ENCODE peak calls at places on chromosomes 7 and 10, in six cellular contexts. J is endothelial cell, Y is ELR, T is heart right ventricle, P is NCI-H1436, F is H54. C is an unnamed sample.

GRCh38 chr10:98632456-98633150 is 185.9 kb upstream of the HPS1 start:
- DNase-seq in J (no peak), Y (no peak), T (no peak), P (no peak), F (no peak), C (no peak)

GRCh38 chr10:58573144-58573543 is 60.5 kb downstream of the BICC1 start:
- DNase-seq in J (no peak), Y (no peak), T (no peak), P (no peak), F (no peak), C (no peak)

GRCh38 chr10:90777614-90778013 is 80.2 kb downstream of the HTR7 start:
- DNase-seq in J (peak), Y (no peak), T (no peak), P (no peak), F (no peak), C (no peak)

GRCh38 chr10:73226663-73227062 is 20.4 kb downstream of the DNAJC9 start:
- DNase-seq in J (no peak), Y (no peak), T (no peak), P (no peak), F (no peak), C (no peak)

GRCh38 chr10:122018951-122019413 is 30.0 kb downstream of the TACC2 start:
- DNase-seq in J (no peak), Y (no peak), T (no peak), P (no peak), F (no peak), C (no peak)

GRCh38 chr10:47111329-47111862 is 188.6 kb upstream of the GDF10 start:
- DNase-seq in J (no peak), Y (no peak), T (no peak), P (no peak), F (no peak), C (no peak)

GRCh38 chr7:35450456-35450855 is 196.6 kb upstream of the TBX20 start:
- DNase-seq in J (no peak), Y (no peak), T (no peak), P (no peak), F (no peak), C (no peak)

GRCh38 chr10:86855503-86855902 is 99.1 kb downstream of the BMPR1A start:
- DNase-seq in J (no peak), Y (no peak), T (no peak), P (no peak), F (no peak), C (no peak)

GRCh38 chr7:106346678-106347217 is 62.0 kb upstream of the NAMPT start:
- DNase-seq in J (no peak), Y (peak), T (no peak), P (no peak), F (peak), C (no peak)

GRCh38 chr10:128879441-128880175 is 587.4 kb upstream of the MGMT start:
- DNase-seq in J (no peak), Y (no peak), T (no peak), P (no peak), F (no peak), C (no peak)

GRCh38 chr7:21430575-21430954 is 2.7 kb downstream of the SP4 start:
- DNase-seq in J (no peak), Y (no peak), T (no peak), P (no peak), F (no peak), C (no peak)

GRCh38 chr10:92309273-92309672 is 18.3 kb downstream of the MARCHF5 start:
- DNase-seq in J (no peak), Y (no peak), T (no peak), P (no peak), F (no peak), C (no peak)

GRCh38 chr7:1931951-1932270 is 261.8 kb downstream of the ELFN1 start:
- DNase-seq in J (no peak), Y (no peak), T (no peak), P (no peak), F (no peak), C (no peak)

GRCh38 chr7:136869991-136870798 is 1.7 kb downstream of the CHRM2 start:
- DNase-seq in J (peak), Y (peak), T (peak), P (no peak), F (no peak), C (peak)

GRCh38 chr7:101133621-101134398 is 6.9 kb downstream of the SERPINE1 start:
- DNase-seq in J (no peak), Y (no peak), T (no peak), P (no peak), F (no peak), C (no peak)

GRCh38 chr10:92897916-92898315 is 49.6 kb downstream of the EXOC6 start:
- DNase-seq in J (no peak), Y (peak), T (no peak), P (no peak), F (no peak), C (no peak)

GRCh38 chr7:1663243-1663642 is 6.8 kb upstream of the ELFN1 start:
- DNase-seq in J (no peak), Y (no peak), T (no peak), P (no peak), F (no peak), C (peak)

GRCh38 chr7:131244259-131244852 is 83.3 kb upstream of the MKLN1 start:
- DNase-seq in J (no peak), Y (peak), T (no peak), P (no peak), F (peak), C (no peak)

GRCh38 chr7:10889266-10889898 is 84.3 kb upstream of the PHF14 start:
- DNase-seq in J (peak), Y (peak), T (no peak), P (peak), F (peak), C (peak)

GRCh38 chr10:27100800-27101347 is 580 bp upstream of the ANKRD26 start:
- DNase-seq in J (no peak), Y (no peak), T (no peak), P (no peak), F (no peak), C (no peak)

GRCh38 chr7:113217314-113217713 is 99.0 kb upstream of the SMIM30 start:
- DNase-seq in J (no peak), Y (no peak), T (no peak), P (no peak), F (no peak), C (no peak)

GRCh38 chr10:119608316-119609155 is 11.8 kb upstream of the TIAL1 start:
- DNase-seq in J (peak), Y (peak), T (peak), P (peak), F (no peak), C (peak)

GRCh38 chr10:104643023-104643663 is 2.1 kb downstream of the SORCS3 start:
- DNase-seq in J (no peak), Y (no peak), T (no peak), P (no peak), F (no peak), C (no peak)

GRCh38 chr7:106294334-106294733 is 9.6 kb upstream of the NAMPT start:
- DNase-seq in J (no peak), Y (peak), T (no peak), P (no peak), F (no peak), C (no peak)

GRCh38 chr10:97852277-97852676 is 2.6 kb downstream of the GOLGA7B start:
- DNase-seq in J (no peak), Y (no peak), T (no peak), P (no peak), F (no peak), C (no peak)

C was measured in D341Med.